ENCODE peak calls at places on chromosomes 6 and 20, in four cellular contexts. C is NT2/D1, D is colonic mucosa, R is GM23248. J is an unnamed sample.
A peak's percentile ranks its signal among the peaks of the same experiment; 100 is the strongest.

GRCh38 chr20:6708010-6708409 is 59.5 kb upstream of the BMP2 start:
- DNase-seq in C (peak; percentile 16), D (peak; percentile 84), R (peak; percentile 60), J (peak; percentile 93)

GRCh38 chr20:46243707-46244628 is 64.3 kb downstream of the CDH22 start:
- DNase-seq in C (no peak), D (no peak), R (peak; percentile 64), J (no peak)

GRCh38 chr6:165615629-165616028 is 47.4 kb downstream of the PDE10A start:
- DNase-seq in C (no peak), D (no peak), R (no peak), J (no peak)

GRCh38 chr6:170175644-170176620 is 114.9 kb downstream of the DLL1 start:
- DNase-seq in C (no peak), D (peak; percentile 13), R (no peak), J (no peak)

GRCh38 chr20:32971703-32972161 is 32.5 kb downstream of the SUN5 start:
- DNase-seq in C (no peak), D (peak; percentile 15), R (no peak), J (no peak)

GRCh38 chr6:99458319-99458718 is 33.2 kb upstream of the PNISR start:
- DNase-seq in C (peak; percentile 11), D (no peak), R (peak; percentile 55), J (peak; percentile 31)

GRCh38 chr20:25372584-25373336 is 17.9 kb downstream of the ABHD12 start:
- DNase-seq in C (no peak), D (no peak), R (peak; percentile 91), J (no peak)

GRCh38 chr20:63897978-63898561 is 3.1 kb downstream of the DNAJC5 start:
- DNase-seq in C (no peak), D (no peak), R (no peak), J (peak; percentile 54)

GRCh38 chr6:89997456-89998445 is 103.5 kb downstream of the GJA10 start:
- DNase-seq in C (no peak), D (no peak), R (peak; percentile 20), J (peak; percentile 15)

GRCh38 chr6:621916-622315 is 35.0 kb downstream of the HUS1B start:
- DNase-seq in C (no peak), D (no peak), R (no peak), J (no peak)

GRCh38 chr20:44394520-44395182 is 39.2 kb downstream of the HNF4A start:
- DNase-seq in C (no peak), D (no peak), R (no peak), J (no peak)

GRCh38 chr20:13765868-13766416 is 18.8 kb downstream of the ESF1 start:
- DNase-seq in C (no peak), D (no peak), R (no peak), J (no peak)

GRCh38 chr20:56552911-56553629 is 20.0 kb downstream of the FAM209B start:
- DNase-seq in C (no peak), D (no peak), R (no peak), J (no peak)

GRCh38 chr6:136371117-136371696 is 81.6 kb upstream of the BCLAF1 start:
- DNase-seq in C (no peak), D (no peak), R (no peak), J (no peak)

GRCh38 chr6:121838842-121839241 is 403.4 kb downstream of the GJA1 start:
- DNase-seq in C (no peak), D (no peak), R (no peak), J (no peak)

GRCh38 chr20:3459881-3460307 is 10.9 kb upstream of the ATRN start:
- DNase-seq in C (no peak), D (no peak), R (no peak), J (peak; percentile 81)

GRCh38 chr20:8161262-8162071 is 29.4 kb downstream of the PLCB1 start:
- DNase-seq in C (no peak), D (no peak), R (peak; percentile 77), J (peak; percentile 57)

GRCh38 chr6:111825439-111825838 is 47.8 kb downstream of the FYN start:
- DNase-seq in C (no peak), D (no peak), R (no peak), J (no peak)
- H3K4me1 ChIP-seq in C (no peaks in the 10 kb centered on the region), D (no peaks in the 10 kb centered on the region), R (peaks cover 63% of the 10 kb centered on the region), J (no peaks in the 10 kb centered on the region)

GRCh38 chr6:30887901-30888300 is 3.6 kb downstream of the DDR1 start:
- DNase-seq in C (no peak), D (no peak), R (peak; percentile 67), J (no peak)
- H3K4me1 ChIP-seq in C (peaks cover 11% of the 10 kb centered on the region), D (peaks cover 6% of the 10 kb centered on the region), R (peaks cover 35% of the 10 kb centered on the region), J (no peaks in the 10 kb centered on the region)

DNA sequence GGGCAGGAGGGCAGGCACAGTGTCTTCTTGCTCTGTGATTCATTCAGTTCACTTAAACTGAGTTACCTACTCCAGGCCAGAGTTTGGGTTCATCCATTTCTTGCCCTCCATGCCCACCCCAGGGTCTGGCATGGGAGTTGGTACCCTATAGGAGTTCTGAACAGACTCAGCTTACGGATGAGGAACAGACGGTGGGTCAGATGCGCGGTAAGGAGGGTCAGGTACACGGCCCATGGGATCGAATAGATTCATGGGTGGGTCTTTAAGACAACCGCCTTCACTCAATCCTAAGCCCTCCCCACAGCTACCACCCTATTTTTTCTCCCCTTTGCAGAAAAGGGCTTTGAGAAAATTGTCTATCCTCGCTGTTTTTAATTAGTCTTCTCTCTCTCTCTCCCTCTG is 13.1 kb upstream of the TRIB3 start:
- DNase-seq in C (no peak), D (no peak), R (no peak), J (no peak)
- H3K4me1 ChIP-seq in C (peaks cover 11% of the 10 kb centered on the region), D (peaks cover 4% of the 10 kb centered on the region), R (peaks cover 11% of the 10 kb centered on the region), J (no peaks in the 10 kb centered on the region)

DNA sequence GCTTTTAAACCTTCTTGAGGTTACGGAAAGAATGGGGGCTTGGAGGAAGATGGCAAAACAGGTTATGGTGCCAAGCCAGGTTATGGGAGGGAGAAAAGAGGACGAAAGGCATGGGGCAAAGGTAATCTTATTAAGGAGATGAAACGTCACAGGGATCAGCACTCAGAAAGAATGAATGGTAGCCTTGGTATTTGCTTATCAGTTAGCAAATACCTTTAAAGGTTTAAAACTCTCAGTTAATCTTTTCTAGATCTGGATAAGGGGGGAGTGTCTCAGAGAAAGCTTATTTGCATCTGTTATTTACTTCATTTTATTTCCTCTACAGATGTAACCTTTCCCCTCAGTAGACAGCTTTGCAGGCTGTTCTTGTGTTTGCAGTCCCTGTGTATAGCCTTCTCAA is 55.5 kb upstream of the EEF1E1 start:
- DNase-seq in C (no peak), D (peak; percentile 18), R (no peak), J (peak; percentile 76)
- H3K4me1 ChIP-seq in C (no peaks in the 10 kb centered on the region), D (no peaks in the 10 kb centered on the region), R (no peaks in the 10 kb centered on the region), J (no peaks in the 10 kb centered on the region)

GRCh38 chr6:43489277-43490072 is 12.1 kb downstream of the TJAP1 start:
- DNase-seq in C (no peak), D (no peak), R (no peak), J (no peak)
- H3K4me1 ChIP-seq in C (peaks cover 11% of the 10 kb centered on the region), D (no peaks in the 10 kb centered on the region), R (peaks cover 47% of the 10 kb centered on the region), J (peaks cover 21% of the 10 kb centered on the region)

GRCh38 chr20:53901697-53902096 is 168.7 kb downstream of the BCAS1 start:
- DNase-seq in C (no peak), D (no peak), R (no peak), J (no peak)
- H3K4me1 ChIP-seq in C (peaks cover 17% of the 10 kb centered on the region), D (peaks cover 11% of the 10 kb centered on the region), R (peaks cover 65% of the 10 kb centered on the region), J (peaks cover 8% of the 10 kb centered on the region)

GRCh38 chr20:36094497-36094896 is 60.0 kb upstream of the EPB41L1 start:
- DNase-seq in C (no peak), D (peak; percentile 64), R (no peak), J (no peak)

GRCh38 chr20:36091561-36092423 is 62.7 kb upstream of the EPB41L1 start:
- DNase-seq in C (peak; percentile 89), D (no peak), R (no peak), J (no peak)

GRCh38 chr20:36092424-36093024 is 62.0 kb upstream of the EPB41L1 start:
- DNase-seq in C (no peak), D (no peak), R (peak; percentile 65), J (no peak)

GRCh38 chr20:36093025-36093803 is 61.3 kb upstream of the EPB41L1 start:
- DNase-seq in C (no peak), D (peak; percentile 73), R (peak; percentile 64), J (peak; percentile 67)

GRCh38 chr20:36093804-36094145 is 60.8 kb upstream of the EPB41L1 start:
- DNase-seq in C (no peak), D (no peak), R (no peak), J (no peak)
- H3K4me1 ChIP-seq in C (peaks cover 23% of the 10 kb centered on the region), D (peaks cover 24% of the 10 kb centered on the region), R (peaks cover 17% of the 10 kb centered on the region), J (no peaks in the 10 kb centered on the region)

GRCh38 chr6:142843344-142843743 is 101.6 kb downstream of the HIVEP2 start:
- DNase-seq in C (no peak), D (no peak), R (no peak), J (no peak)

GRCh38 chr6:142842423-142843261 is 102.3 kb downstream of the HIVEP2 start:
- DNase-seq in C (no peak), D (no peak), R (peak; percentile 67), J (no peak)

GRCh38 chr6:142839686-142840040 is 105.3 kb downstream of the HIVEP2 start:
- DNase-seq in C (no peak), D (no peak), R (no peak), J (no peak)

GRCh38 chr6:142844065-142844755 is 100.8 kb downstream of the HIVEP2 start:
- DNase-seq in C (no peak), D (no peak), R (peak; percentile 76), J (no peak)

DNA sequence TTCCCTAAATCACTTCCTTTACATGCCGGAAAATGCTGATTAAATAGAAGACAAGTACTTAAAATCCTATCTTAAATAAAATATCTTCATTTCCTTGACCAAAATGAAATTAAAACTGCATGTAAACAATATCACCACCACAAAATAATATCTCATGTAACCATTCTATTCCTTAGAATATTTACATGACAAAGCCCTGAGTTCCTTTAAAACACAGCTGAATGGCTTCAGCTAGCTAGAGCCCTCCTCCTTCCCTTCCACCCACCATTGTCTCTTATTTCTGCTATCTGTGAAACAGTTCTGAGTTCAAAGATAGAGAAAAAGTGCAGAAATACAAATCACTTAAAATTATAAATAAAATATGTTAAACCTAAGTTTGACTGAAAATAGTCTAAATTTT is 103.1 kb downstream of the HIVEP2 start:
- DNase-seq in C (no peak), D (no peak), R (no peak), J (no peak)
- H3K4me1 ChIP-seq in C (no peaks in the 10 kb centered on the region), D (peaks cover 3% of the 10 kb centered on the region), R (peaks cover 71% of the 10 kb centered on the region), J (peaks cover 2% of the 10 kb centered on the region)

GRCh38 chr6:91387290-91388062 is 800.6 kb upstream of the MAP3K7 start:
- DNase-seq in C (no peak), D (no peak), R (no peak), J (no peak)

GRCh38 chr6:91386204-91386603 is 799.3 kb upstream of the MAP3K7 start:
- DNase-seq in C (no peak), D (no peak), R (no peak), J (no peak)

DNA sequence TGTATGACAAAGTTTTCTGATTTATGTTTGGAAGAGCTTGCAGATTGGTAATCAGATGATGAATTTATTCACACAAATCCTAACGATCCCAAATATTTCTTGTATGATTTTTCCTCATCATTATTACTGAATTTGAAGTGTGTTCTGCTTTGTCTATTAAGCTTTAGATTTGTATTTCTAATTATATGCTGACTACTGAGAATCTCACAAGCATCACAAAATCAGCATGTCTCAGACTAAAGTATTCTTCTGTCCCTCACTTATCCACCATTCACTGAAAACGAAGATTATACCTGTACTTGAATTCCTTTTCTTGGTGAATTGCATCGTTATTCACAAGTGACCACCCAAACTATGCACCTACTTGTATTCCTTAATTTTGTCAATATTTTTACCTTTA is 796.3 kb upstream of the MAP3K7 start:
- DNase-seq in C (no peak), D (no peak), R (no peak), J (no peak)
- H3K4me1 ChIP-seq in C (no peaks in the 10 kb centered on the region), D (no peaks in the 10 kb centered on the region), R (no peaks in the 10 kb centered on the region), J (no peaks in the 10 kb centered on the region)

GRCh38 chr6:112034236-112034990 is 19.5 kb upstream of the CCN6 start:
- DNase-seq in C (no peak), D (no peak), R (no peak), J (no peak)
- H3K4me1 ChIP-seq in C (no peaks in the 10 kb centered on the region), D (no peaks in the 10 kb centered on the region), R (peaks cover 50% of the 10 kb centered on the region), J (no peaks in the 10 kb centered on the region)